ENCODE peak calls at places on chromosomes 5 and 9, in ten cellular contexts. J, D, S, I, P, Q, E, A, R and F are unnamed samples.
A peak's percentile ranks its signal among the peaks of the same experiment; 100 is the strongest.

GRCh38 chr5:121630402-121630801 is 221.3 kb upstream of the FTMT start:
- DNase-seq in J (peak; percentile 14), D (no peak), S (peak; percentile 8), I (no peak), P (no peak), Q (no peak), E (peak; percentile 24), A (no peak), R (no peak), F (no peak)

GRCh38 chr9:80383347-80383746 is 811.6 kb downstream of the TLE4 start:
- DNase-seq in J (no peak), D (no peak), S (no peak), I (no peak), P (no peak), Q (no peak), E (no peak), A (no peak), R (no peak), F (no peak)

GRCh38 chr5:142151436-142152382 is 43.1 kb downstream of the NDFIP1 start:
- DNase-seq in J (peak; percentile 56), D (peak; percentile 57), S (peak; percentile 66), I (peak; percentile 53), P (peak; percentile 86), Q (peak; percentile 63), E (peak; percentile 82), A (peak; percentile 73), R (no peak), F (peak; percentile 42)

GRCh38 chr9:127973169-127974001 is 7.4 kb downstream of the EEIG1 start:
- DNase-seq in J (peak; percentile 83), D (no peak), S (no peak), I (no peak), P (peak; percentile 30), Q (no peak), E (no peak), A (peak; percentile 75), R (no peak), F (no peak)

GRCh38 chr5:100623719-100624118 is 88.5 kb downstream of the FAM174A start:
- DNase-seq in J (no peak), D (no peak), S (no peak), I (no peak), P (peak; percentile 39), Q (no peak), E (peak; percentile 64), A (no peak), R (no peak), F (no peak)

GRCh38 chr9:114278881-114279570 is 43.9 kb upstream of the ORM1 start:
- DNase-seq in J (peak; percentile 7), D (no peak), S (no peak), I (no peak), P (peak; percentile 56), Q (no peak), E (peak; percentile 89), A (no peak), R (peak; percentile 30), F (no peak)

GRCh38 chr9:91039125-91039834 is 237.7 kb downstream of the SYK start:
- DNase-seq in J (no peak), D (no peak), S (no peak), I (no peak), P (no peak), Q (no peak), E (peak; percentile 31), A (peak; percentile 42), R (no peak), F (no peak)

GRCh38 chr9:117860849-117861248 is 156.6 kb downstream of the TLR4 start:
- DNase-seq in J (peak; percentile 6), D (no peak), S (no peak), I (no peak), P (no peak), Q (no peak), E (no peak), A (no peak), R (no peak), F (no peak)

GRCh38 chr5:38922199-38922598 is 76.4 kb downstream of the OSMR start:
- DNase-seq in J (peak; percentile 48), D (peak; percentile 55), S (peak; percentile 66), I (peak; percentile 23), P (peak; percentile 61), Q (no peak), E (peak; percentile 71), A (peak; percentile 62), R (peak; percentile 67), F (peak; percentile 49)

GRCh38 chr5:59380350-59380951 is 513.1 kb downstream of the PDE4D start:
- DNase-seq in J (no peak), D (no peak), S (peak; percentile 46), I (no peak), P (peak; percentile 66), Q (no peak), E (peak; percentile 86), A (no peak), R (no peak), F (peak; percentile 42)

GRCh38 chr9:88064554-88064953 is 73.7 kb downstream of the SPATA31C2 start:
- DNase-seq in J (no peak), D (no peak), S (no peak), I (no peak), P (no peak), Q (no peak), E (no peak), A (no peak), R (no peak), F (no peak)

GRCh38 chr9:98225015-98225442 is 30.4 kb downstream of the TBC1D2 start:
- DNase-seq in J (no peak), D (no peak), S (no peak), I (no peak), P (no peak), Q (no peak), E (no peak), A (peak; percentile 71), R (no peak), F (peak; percentile 40)

GRCh38 chr5:98069876-98070512 is 703.5 kb upstream of the RGMB start:
- DNase-seq in J (no peak), D (no peak), S (no peak), I (no peak), P (no peak), Q (no peak), E (peak; percentile 25), A (no peak), R (no peak), F (no peak)

GRCh38 chr5:74945561-74946165 is 79.5 kb upstream of the FAM169A start:
- DNase-seq in J (no peak), D (no peak), S (no peak), I (no peak), P (no peak), Q (no peak), E (no peak), A (no peak), R (no peak), F (no peak)

GRCh38 chr9:104875320-104875719 is 52.6 kb downstream of the ABCA1 start:
- DNase-seq in J (no peak), D (no peak), S (no peak), I (no peak), P (no peak), Q (no peak), E (no peak), A (no peak), R (no peak), F (no peak)

GRCh38 chr9:107727113-107727780 is 237.7 kb upstream of the KLF4 start:
- DNase-seq in J (no peak), D (no peak), S (no peak), I (no peak), P (no peak), Q (no peak), E (peak; percentile 45), A (no peak), R (no peak), F (no peak)

GRCh38 chr9:15965246-15965745 is 412.5 kb downstream of the CCDC171 start:
- DNase-seq in J (no peak), D (no peak), S (no peak), I (no peak), P (no peak), Q (no peak), E (no peak), A (no peak), R (no peak), F (no peak)

GRCh38 chr5:143536364-143536763 is 132.9 kb upstream of the NR3C1 start:
- DNase-seq in J (peak; percentile 14), D (no peak), S (no peak), I (no peak), P (no peak), Q (no peak), E (peak; percentile 99), A (no peak), R (no peak), F (no peak)

GRCh38 chr5:155522540-155522939 is 509.0 kb downstream of the KIF4B start:
- DNase-seq in J (no peak), D (no peak), S (no peak), I (no peak), P (no peak), Q (no peak), E (no peak), A (no peak), R (no peak), F (no peak)

GRCh38 chr5:168106008-168106761 is 185.3 kb upstream of the WWC1 start:
- DNase-seq in J (no peak), D (no peak), S (no peak), I (no peak), P (no peak), Q (no peak), E (peak; percentile 33), A (no peak), R (no peak), F (peak; percentile 43)

GRCh38 chr5:140576776-140577201 is 12.2 kb downstream of the SLC35A4 start:
- DNase-seq in J (no peak), D (no peak), S (no peak), I (no peak), P (no peak), Q (no peak), E (no peak), A (no peak), R (no peak), F (no peak)

GRCh38 chr5:82512025-82512424 is 233.9 kb upstream of the RPS23 start:
- DNase-seq in J (no peak), D (no peak), S (no peak), I (no peak), P (no peak), Q (no peak), E (no peak), A (no peak), R (no peak), F (no peak)

GRCh38 chr9:126233913-126234525 is 92.6 kb upstream of the MVB12B start:
- DNase-seq in J (no peak), D (no peak), S (no peak), I (no peak), P (no peak), Q (no peak), E (no peak), A (no peak), R (no peak), F (no peak)

GRCh38 chr5:169161022-169161680 is 139.8 kb downstream of the SLIT3 start:
- DNase-seq in J (peak; percentile 48), D (no peak), S (peak; percentile 79), I (no peak), P (peak; percentile 61), Q (no peak), E (peak; percentile 45), A (no peak), R (no peak), F (peak; percentile 68)

GRCh38 chr9:111961011-111961410 is 64.4 kb downstream of the UGCG start:
- DNase-seq in J (no peak), D (no peak), S (no peak), I (no peak), P (no peak), Q (no peak), E (peak; percentile 48), A (peak; percentile 51), R (no peak), F (no peak)

GRCh38 chr5:134255418-134256150 is 29.7 kb upstream of the PPP2CA start:
- DNase-seq in J (no peak), D (no peak), S (no peak), I (no peak), P (no peak), Q (no peak), E (peak; percentile 40), A (no peak), R (no peak), F (no peak)

GRCh38 chr5:137252513-137252912 is 246.6 kb downstream of the SPOCK1 start:
- DNase-seq in J (no peak), D (no peak), S (no peak), I (no peak), P (no peak), Q (no peak), E (peak; percentile 48), A (no peak), R (no peak), F (no peak)

GRCh38 chr9:79902937-79903600 is 331.3 kb downstream of the TLE4 start:
- DNase-seq in J (no peak), D (no peak), S (no peak), I (no peak), P (no peak), Q (no peak), E (no peak), A (no peak), R (no peak), F (peak; percentile 42)